ENCODE peak calls at places on chromosomes 13 and 19, in ten cellular contexts. I is H9; S is activated CD4-positive, alpha-beta T cell treated with anti-CD3 and anti-CD28 coated beads, Interleukin-2, amount 50 U/mL, for 48 hours; L is T-helper 1 cell; G is T-helper 17 cell; P is stimulated activated naive CD8-positive, alpha-beta T cell treated with anti-CD3 and anti-CD28 coated beads, Interleukin-15, Interleukin-2, amounts not matched to agents 100 U/mL and 50 U/mL, for 24 hours; Q is tibial nerve; C is stimulated activated CD8-positive, alpha-beta memory T cell treated with anti-CD3 and anti-CD28 coated beads, Interleukin-7, amount 100 ng/mL, for 4 hours; H is AG08395; B is adrenal gland. K is an unnamed sample.

GRCh38 chr13:104024416-104025170 is 958.4 kb upstream of the SLC10A2 start:
- DNase-seq in I (no peak), S (no peak), L (no peak), G (no peak), P (no peak), Q (no peak), C (no peak), H (no peak), B (no peak), K (no peak)

GRCh38 chr19:16893686-16893990 is 4.8 kb downstream of the F2RL3 start:
- DNase-seq in I (no peak), S (no peak), L (no peak), G (no peak), P (no peak), Q (no peak), C (no peak), H (no peak), B (no peak), K (no peak)

GRCh38 chr19:8566855-8567254 is 10.4 kb downstream of the MYO1F start:
- DNase-seq in I (no peak), S (no peak), L (no peak), G (no peak), P (no peak), Q (no peak), C (no peak), H (no peak), B (no peak), K (no peak)

GRCh38 chr13:44516771-44517170 is 59.4 kb downstream of the TSC22D1 start:
- DNase-seq in I (peak; percentile 48), S (no peak), L (no peak), G (no peak), P (no peak), Q (no peak), C (no peak), H (no peak), B (no peak), K (no peak)

GRCh38 chr19:48400018-48400742 is 6.7 kb downstream of the GRIN2D start:
- DNase-seq in I (peak; percentile 98), S (peak; percentile 38), L (no peak), G (peak; percentile 25), P (peak; percentile 42), Q (peak; percentile 51), C (no peak), H (peak; percentile 89), B (peak; percentile 59), K (no peak)

GRCh38 chr19:46453661-46454060 is 17.7 kb downstream of the PNMA8A start:
- DNase-seq in I (no peak), S (no peak), L (no peak), G (no peak), P (no peak), Q (no peak), C (no peak), H (no peak), B (no peak), K (no peak)

GRCh38 chr13:99484405-99484981 is 16.8 kb upstream of the TM9SF2 start:
- DNase-seq in I (no peak), S (no peak), L (no peak), G (no peak), P (no peak), Q (no peak), C (no peak), H (peak; percentile 65), B (no peak), K (no peak)

GRCh38 chr13:112688560-112689497 is 1.0 kb upstream of the ATP11A start:
- DNase-seq in I (peak; percentile 44), S (peak; percentile 80), L (no peak), G (no peak), P (peak; percentile 74), Q (peak; percentile 40), C (peak; percentile 30), H (no peak), B (peak; percentile 44), K (peak; percentile 51)

GRCh38 chr13:84237181-84237580 is 354.9 kb upstream of the SLITRK1 start:
- DNase-seq in I (no peak), S (no peak), L (no peak), G (no peak), P (no peak), Q (no peak), C (no peak), H (no peak), B (no peak), K (no peak)

GRCh38 chr19:29321116-29321515 is 108.2 kb upstream of the UQCRFS1 start:
- DNase-seq in I (no peak), S (no peak), L (no peak), G (no peak), P (no peak), Q (no peak), C (no peak), H (no peak), B (no peak), K (no peak)

GRCh38 chr13:42239644-42240043 is 32.3 kb upstream of the AKAP11 start:
- DNase-seq in I (no peak), S (no peak), L (no peak), G (no peak), P (no peak), Q (no peak), C (no peak), H (peak; percentile 3), B (no peak), K (no peak)

GRCh38 chr19:43983912-43984686 is at the start of gene ZNF155:
- DNase-seq in I (peak; percentile 96), S (peak; percentile 79), L (peak; percentile 49), G (peak; percentile 43), P (peak; percentile 74), Q (peak; percentile 87), C (peak; percentile 57), H (peak; percentile 94), B (peak; percentile 93), K (peak; percentile 65)

GRCh38 chr19:7971553-7972520 is 28.4 kb upstream of the TIMM44 start:
- DNase-seq in I (no peak), S (no peak), L (no peak), G (no peak), P (no peak), Q (no peak), C (no peak), H (no peak), B (no peak), K (no peak)

GRCh38 chr13:79525458-79525857 is 44.5 kb downstream of the NDFIP2 start:
- DNase-seq in I (no peak), S (no peak), L (no peak), G (no peak), P (no peak), Q (no peak), C (no peak), H (no peak), B (no peak), K (no peak)

GRCh38 chr13:19601749-19602725 is 31.4 kb upstream of the MPHOSPH8 start:
- DNase-seq in I (peak; percentile 64), S (peak; percentile 50), L (no peak), G (no peak), P (peak; percentile 65), Q (no peak), C (no peak), H (peak; percentile 38), B (no peak), K (peak; percentile 43)

GRCh38 chr13:75339635-75340374 is 142.2 kb downstream of the TBC1D4 start:
- DNase-seq in I (no peak), S (no peak), L (no peak), G (no peak), P (no peak), Q (no peak), C (no peak), H (no peak), B (no peak), K (no peak)

GRCh38 chr19:46967578-46968018 is 52.0 kb upstream of the NPAS1 start:
- DNase-seq in I (no peak), S (peak; percentile 18), L (no peak), G (no peak), P (peak; percentile 28), Q (peak; percentile 60), C (no peak), H (no peak), B (no peak), K (no peak)

GRCh38 chr13:32210081-32210480 is 105.1 kb downstream of the ZAR1L start:
- DNase-seq in I (no peak), S (no peak), L (no peak), G (no peak), P (no peak), Q (no peak), C (no peak), H (no peak), B (no peak), K (no peak)

GRCh38 chr19:45900661-45901431 is 1.6 kb downstream of the MYPOP start:
- DNase-seq in I (peak; percentile 38), S (no peak), L (no peak), G (no peak), P (no peak), Q (no peak), C (no peak), H (no peak), B (no peak), K (no peak)

GRCh38 chr19:43699506-43700367 is 16.1 kb upstream of the IRGC start:
- DNase-seq in I (peak; percentile 85), S (peak; percentile 8), L (no peak), G (no peak), P (peak; percentile 13), Q (no peak), C (no peak), H (no peak), B (no peak), K (no peak)

GRCh38 chr19:33134571-33135041 is 2.7 kb downstream of the WDR88 start:
- DNase-seq in I (peak; percentile 63), S (peak; percentile 82), L (peak; percentile 22), G (no peak), P (peak; percentile 79), Q (no peak), C (peak; percentile 38), H (no peak), B (no peak), K (peak; percentile 67)

K was measured in activated naive CD4-positive, alpha-beta T cell treated with anti-CD3 and anti-CD28 coated beads, Interleukin-2, amount 50 U/mL, for 16 hours.